ENCODE peak calls at places on chromosome 7, in four cellular contexts. A is Panc1, I is HCT116, J is K562. F is an unnamed sample.

GRCh38 chr7:17534348-17534747 is 235.9 kb downstream of the AHR start:
- DNase-seq in A (no peak), I (no peak), J (no peak), F (no peak)

GRCh38 chr7:27181795-27182275 is 3.2 kb downstream of the HOXA11 start:
- DNase-seq in A (no peak), I (no peak), J (no peak), F (no peak)

GRCh38 chr7:24979470-24979862 is 512 bp downstream of the OSBPL3 start:
- DNase-seq in A (no peak), I (no peak), J (peak; percentile 68), F (peak; percentile 47)

GRCh38 chr7:37395618-37396259 is 52.9 kb downstream of the ELMO1 start:
- DNase-seq in A (no peak), I (no peak), J (no peak), F (no peak)

GRCh38 chr7:18829518-18830252 is 287.8 kb downstream of the TWIST1 start:
- DNase-seq in A (no peak), I (no peak), J (no peak), F (no peak)

GRCh38 chr7:116501425-116502167 is 2.1 kb downstream of the CAV2 start:
- DNase-seq in A (no peak), I (no peak), J (peak; percentile 81), F (no peak)

GRCh38 chr7:7148799-7149481 is 33.4 kb upstream of the C1GALT1 start:
- DNase-seq in A (no peak), I (no peak), J (peak; percentile 22), F (peak; percentile 91)

GRCh38 chr7:154709840-154710520 is 292.9 kb downstream of the PAXIP1 start:
- DNase-seq in A (no peak), I (no peak), J (no peak), F (no peak)

GRCh38 chr7:140640060-140640611 is 477 bp downstream of the DENND2A start:
- DNase-seq in A (no peak), I (no peak), J (no peak), F (no peak)

GRCh38 chr7:65927489-65928448 is 54.2 kb downstream of the GUSB start:
- DNase-seq in A (no peak), I (no peak), J (peak; percentile 81), F (no peak)

GRCh38 chr7:128200376-128200775 is 40.7 kb upstream of the LEP start:
- DNase-seq in A (no peak), I (no peak), J (no peak), F (no peak)

GRCh38 chr7:100830396-100830795 is 3.1 kb upstream of the EPHB4 start:
- DNase-seq in A (no peak), I (no peak), J (no peak), F (no peak)

GRCh38 chr7:127516320-127516719 is 69.1 kb downstream of the GCC1 start:
- DNase-seq in A (no peak), I (no peak), J (no peak), F (no peak)

GRCh38 chr7:101402835-101403234 is 40.2 kb downstream of the COL26A1 start:
- DNase-seq in A (no peak), I (no peak), J (no peak), F (no peak)

GRCh38 chr7:48411619-48412018 is 240.4 kb downstream of the ABCA13 start:
- DNase-seq in A (no peak), I (no peak), J (no peak), F (no peak)

GRCh38 chr7:141073173-141073640 is 657 bp upstream of the TMEM178B start:
- DNase-seq in A (no peak), I (no peak), J (no peak), F (peak; percentile 3)

GRCh38 chr7:20954711-20955641 is 168.3 kb upstream of the SP8 start:
- DNase-seq in A (no peak), I (no peak), J (no peak), F (no peak)

GRCh38 chr7:74606101-74606908 is 51.2 kb upstream of the GTF2I start:
- DNase-seq in A (no peak), I (no peak), J (peak; percentile 25), F (no peak)

GRCh38 chr7:148697950-148698396 is 730 bp upstream of the CUL1 start:
- DNase-seq in A (no peak), I (no peak), J (no peak), F (no peak)

GRCh38 chr7:132709971-132710567 is 133.8 kb upstream of the PLXNA4 start:
- DNase-seq in A (no peak), I (peak; percentile 24), J (peak; percentile 36), F (peak; percentile 10)

DNA sequence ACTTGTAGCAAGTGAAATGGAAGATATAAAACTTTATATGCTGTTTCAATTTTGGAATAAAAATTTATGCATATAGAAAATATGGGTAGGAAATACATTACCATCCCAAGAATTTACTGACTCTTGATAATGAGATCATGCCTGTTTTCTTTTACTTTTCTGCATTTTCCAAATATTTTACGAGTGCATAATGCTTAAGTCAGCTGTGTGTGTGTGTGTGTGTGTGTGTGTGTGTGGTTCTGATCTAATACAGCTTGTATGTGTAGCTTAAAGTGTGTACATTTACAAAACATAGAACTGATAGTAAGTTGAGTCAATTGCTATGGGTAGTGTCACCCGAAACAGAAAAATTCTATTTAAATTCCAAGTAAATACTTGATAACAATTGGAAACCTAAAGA is 315.9 kb upstream of the LRRN3 start:
- DNase-seq in A (no peak), I (no peak), J (no peak), F (no peak)
- TF ChIP-seq TCF7L2 in A (no peak), I (no peak), J (no peak), F (no peak)

DNA sequence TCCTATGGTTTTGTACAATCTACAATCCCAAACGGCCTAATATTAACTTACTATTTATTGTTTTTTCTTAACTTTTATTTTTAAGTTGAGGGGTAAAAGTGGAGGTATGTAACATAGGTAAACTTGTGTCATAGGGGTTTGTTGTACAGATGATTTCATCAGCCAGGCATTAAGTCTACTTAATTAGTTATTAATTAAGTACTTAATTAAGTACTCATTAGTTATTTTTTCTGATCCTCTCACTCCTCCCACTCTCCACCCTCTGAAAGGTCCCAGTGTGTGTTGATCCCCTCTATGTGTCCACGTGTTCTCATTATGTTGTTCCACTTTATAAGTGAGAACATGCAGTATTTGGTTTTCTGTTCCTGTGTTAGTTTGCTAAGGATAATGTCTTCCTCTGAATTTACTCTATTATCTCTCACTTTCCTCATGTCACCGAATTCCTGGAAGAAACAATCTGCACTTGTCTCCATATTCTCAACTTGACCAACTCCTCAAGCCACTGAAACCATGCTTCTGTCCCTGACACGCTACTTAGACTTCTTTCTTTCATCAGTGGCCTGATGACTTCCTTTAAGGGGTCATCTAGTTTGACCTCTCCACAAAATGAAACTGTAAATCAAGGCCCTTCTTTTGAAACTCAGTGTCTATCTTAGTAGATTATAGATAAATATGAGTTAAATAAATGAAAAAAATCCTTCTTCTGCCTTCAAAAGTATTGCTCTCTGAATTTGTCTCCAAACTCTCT is 9.1 kb downstream of the CACNA2D1 start:
- DNase-seq in A (no peak), I (no peak), J (no peak), F (no peak)
- TF ChIP-seq TCF7L2 in A (no peak), I (no peak), J (no peak), F (no peak)

GRCh38 chr7:2202361-2202761 is 30.4 kb downstream of the MAD1L1 start:
- DNase-seq in A (no peak), I (no peak), J (no peak), F (no peak)
- TF ChIP-seq TCF7L2 in A (no peak), I (no peak), J (no peak), F (no peak)

GRCh38 chr7:89027781-89028180 is 232.2 kb upstream of the TEX47 start:
- DNase-seq in A (no peak), I (no peak), J (no peak), F (peak; percentile 3)
- TF ChIP-seq TCF7L2 in A (no peak), I (no peak), J (no peak), F (no peak)

GRCh38 chr7:30984359-30985107 is 20.8 kb downstream of the GHRHR start:
- DNase-seq in A (no peak), I (peak; percentile 34), J (no peak), F (no peak)
- TF ChIP-seq TCF7L2 in A (no peak), I (no peak), J (no peak), F (no peak)

GRCh38 chr7:87810130-87810529 is 66.0 kb downstream of the SLC25A40 start:
- DNase-seq in A (no peak), I (no peak), J (no peak), F (no peak)

GRCh38 chr7:87810726-87811125 is 65.4 kb downstream of the SLC25A40 start:
- DNase-seq in A (no peak), I (no peak), J (no peak), F (no peak)

GRCh38 chr7:87806150-87806549 is 70.0 kb downstream of the SLC25A40 start:
- DNase-seq in A (no peak), I (no peak), J (no peak), F (no peak)
- TF ChIP-seq TCF7L2 in A (no peak), I (no peak), J (no peak), F (no peak)

GRCh38 chr7:55444786-55445185 is 79.6 kb downstream of the LANCL2 start:
- DNase-seq in A (no peak), I (no peak), J (no peak), F (no peak)

GRCh38 chr7:55449205-55449991 is 84.3 kb downstream of the LANCL2 start:
- DNase-seq in A (no peak), I (no peak), J (no peak), F (no peak)

GRCh38 chr7:55449992-55450535 is 84.9 kb downstream of the LANCL2 start:
- DNase-seq in A (no peak), I (no peak), J (no peak), F (no peak)

GRCh38 chr7:55452967-55453366 is 87.8 kb downstream of the LANCL2 start:
- DNase-seq in A (no peak), I (no peak), J (no peak), F (no peak)

DNA sequence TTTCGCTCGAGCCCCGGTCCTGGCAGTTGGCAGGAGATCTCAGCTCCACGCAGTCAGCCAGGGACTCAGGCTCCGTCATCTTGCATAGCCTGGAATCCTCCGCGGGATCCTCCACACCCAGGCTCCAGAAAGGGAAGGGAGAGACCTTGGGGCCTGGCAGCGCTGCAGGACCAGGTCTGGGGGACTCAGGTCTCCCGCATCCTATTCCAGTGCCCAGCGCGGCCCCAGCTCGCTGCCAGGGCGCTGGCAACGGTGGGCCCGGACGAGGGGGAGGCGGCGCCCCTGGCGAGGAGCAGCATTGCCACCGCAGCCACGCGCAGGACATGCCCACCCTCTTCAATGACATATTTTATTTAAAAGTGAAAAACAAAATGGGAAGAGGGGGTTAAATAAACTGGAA is 83.4 kb downstream of the LANCL2 start:
- DNase-seq in A (no peak), I (no peak), J (no peak), F (no peak)
- TF ChIP-seq TCF7L2 in A (no peak), I (no peak), J (no peak), F (no peak)

DNA sequence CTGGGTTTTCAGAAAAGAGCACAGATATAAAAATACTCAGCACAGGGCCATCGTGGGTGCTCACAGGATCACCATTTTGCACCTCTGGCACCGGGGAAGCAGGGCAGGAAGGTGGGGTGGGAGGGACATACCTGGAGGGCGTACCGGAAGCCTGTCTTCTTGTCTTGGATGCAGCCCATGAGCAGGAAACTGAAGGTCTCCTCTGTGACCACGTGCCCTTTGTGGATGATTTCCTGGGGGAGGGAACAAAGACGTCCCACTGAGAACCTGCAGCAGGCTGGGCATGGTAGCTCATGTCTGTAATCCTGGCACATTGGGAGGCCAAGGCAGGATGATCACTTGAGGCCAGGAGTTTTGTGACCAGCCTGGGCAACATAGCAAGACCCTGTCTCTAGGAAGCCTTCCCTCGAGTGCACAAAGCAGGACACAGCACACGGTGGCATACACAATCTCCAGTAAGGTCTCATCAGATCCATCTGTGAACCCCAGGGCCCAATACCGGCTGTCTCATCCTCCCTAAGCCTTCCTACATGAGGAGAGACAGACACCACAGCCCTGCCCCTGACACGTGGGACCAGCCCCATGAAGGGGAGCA is 9.5 kb downstream of the PTCD1 start:
- DNase-seq in A (no peak), I (no peak), J (no peak), F (no peak)
- TF ChIP-seq TCF7L2 in A (no peak), I (no peak), J (no peak), F (no peak)

F was measured in HepG2.